ENCODE peak calls at places on chromosomes 5 and 9, in five cellular contexts. One of them, this sample, is unnamed. For H3K27me3 and H3K36me3, the result is how much of the 10 kb centered on the place peaks cover.

GRCh38 chr5:143850050-143850713 is 38.2 kb downstream of the HMHB1 start:
- DNase-seq in uterus: no peak
- DNase-seq in heart left ventricle: no peak
- DNase-seq in adrenal gland: no peak
- DNase-seq in breast epithelium: no peak
- DNase-seq in this sample: no peak

GRCh38 chr9:6414291-6414690 is 1.3 kb downstream of the UHRF2 start:
- DNase-seq in uterus: no peak
- DNase-seq in heart left ventricle: no peak
- DNase-seq in breast epithelium: no peak
- DNase-seq in adrenal gland: peak
- DNase-seq in this sample: no peak

GRCh38 chr5:154411338-154411737 is 34.5 kb upstream of the SAP30L start:
- DNase-seq in uterus: no peak
- DNase-seq in heart left ventricle: no peak
- DNase-seq in breast epithelium: no peak
- DNase-seq in adrenal gland: no peak
- DNase-seq in this sample: no peak

GRCh38 chr5:156851880-156852279 is 1.8 kb downstream of the PPP1R2B start:
- DNase-seq in heart left ventricle: no peak
- DNase-seq in uterus: no peak
- DNase-seq in adrenal gland: no peak
- DNase-seq in breast epithelium: no peak
- DNase-seq in this sample: no peak

GRCh38 chr5:61329729-61330128 is 2.3 kb upstream of the ZSWIM6 start:
- DNase-seq in uterus: no peak
- DNase-seq in adrenal gland: no peak
- DNase-seq in heart left ventricle: no peak
- DNase-seq in breast epithelium: no peak
- DNase-seq in this sample: no peak

GRCh38 chr5:131532016-131532640 is 102.9 kb downstream of the RAPGEF6 start:
- DNase-seq in heart left ventricle: no peak
- DNase-seq in breast epithelium: no peak
- DNase-seq in uterus: no peak
- DNase-seq in adrenal gland: no peak
- DNase-seq in this sample: no peak

GRCh38 chr9:118459832-118460425 is 755.7 kb downstream of the TLR4 start:
- DNase-seq in uterus: no peak
- DNase-seq in adrenal gland: no peak
- DNase-seq in breast epithelium: no peak
- DNase-seq in heart left ventricle: peak
- DNase-seq in this sample: no peak

GRCh38 chr9:23829580-23830458 is 3.8 kb upstream of the ELAVL2 start:
- DNase-seq in uterus: no peak
- DNase-seq in adrenal gland: no peak
- DNase-seq in breast epithelium: no peak
- DNase-seq in heart left ventricle: no peak
- DNase-seq in this sample: no peak

GRCh38 chr5:174608631-174609097 is 115.7 kb upstream of the MSX2 start:
- DNase-seq in breast epithelium: no peak
- DNase-seq in heart left ventricle: peak
- DNase-seq in adrenal gland: peak
- DNase-seq in uterus: peak
- DNase-seq in this sample: peak

GRCh38 chr9:78130004-78130403 is 98.4 kb upstream of the GNAQ start:
- DNase-seq in breast epithelium: no peak
- DNase-seq in adrenal gland: peak
- DNase-seq in heart left ventricle: no peak
- DNase-seq in uterus: no peak
- DNase-seq in this sample: no peak

GRCh38 chr9:73011956-73012355 is 59.1 kb upstream of the ALDH1A1 start:
- DNase-seq in adrenal gland: no peak
- DNase-seq in breast epithelium: no peak
- DNase-seq in uterus: no peak
- DNase-seq in heart left ventricle: no peak
- DNase-seq in this sample: no peak

GRCh38 chr5:35876922-35877321 is 20.2 kb downstream of the IL7R start:
- DNase-seq in breast epithelium: no peak
- DNase-seq in heart left ventricle: no peak
- DNase-seq in uterus: no peak
- DNase-seq in adrenal gland: no peak
- DNase-seq in this sample: no peak
- H3K27me3 ChIP-seq in breast epithelium: under half
- H3K27me3 ChIP-seq in heart left ventricle: under half
- H3K27me3 ChIP-seq in uterus: under half
- H3K27me3 ChIP-seq in adrenal gland: under half
- H3K27me3 ChIP-seq in this sample: under half

GRCh38 chr5:68215208-68215887 is at the start of gene PIK3R1:
- DNase-seq in breast epithelium: peak
- DNase-seq in adrenal gland: peak
- DNase-seq in uterus: peak
- DNase-seq in heart left ventricle: peak
- DNase-seq in this sample: peak
- TF ChIP-seq POLR2A in breast epithelium: peak
- TF ChIP-seq POLR2A in adrenal gland: peak
- TF ChIP-seq POLR2A in uterus: peak
- TF ChIP-seq POLR2A in heart left ventricle: peak
- TF ChIP-seq POLR2A in this sample: peak

GRCh38 chr9:125239631-125240597 is 1.2 kb downstream of the HSPA5 start:
- DNase-seq in breast epithelium: no peak
- DNase-seq in uterus: no peak
- DNase-seq in adrenal gland: no peak
- DNase-seq in heart left ventricle: no peak
- DNase-seq in this sample: no peak
- H3K36me3 ChIP-seq in breast epithelium: under half
- H3K36me3 ChIP-seq in uterus: under half
- H3K36me3 ChIP-seq in adrenal gland: under half
- H3K36me3 ChIP-seq in heart left ventricle: under half
- H3K36me3 ChIP-seq in this sample: under half

GRCh38 chr5:40680741-40681350 is 1.1 kb downstream of the PTGER4 start:
- DNase-seq in uterus: peak
- DNase-seq in adrenal gland: no peak
- DNase-seq in breast epithelium: no peak
- DNase-seq in heart left ventricle: no peak
- DNase-seq in this sample: peak

GRCh38 chr5:40679998-40680681 is 425 bp downstream of the PTGER4 start:
- DNase-seq in adrenal gland: no peak
- DNase-seq in heart left ventricle: peak
- DNase-seq in uterus: no peak
- DNase-seq in breast epithelium: no peak
- DNase-seq in this sample: peak

GRCh38 chr5:40683351-40683750 is 3.6 kb downstream of the PTGER4 start:
- DNase-seq in adrenal gland: no peak
- DNase-seq in breast epithelium: no peak
- DNase-seq in heart left ventricle: no peak
- DNase-seq in uterus: no peak
- DNase-seq in this sample: no peak

GRCh38 chr5:40681351-40682311 is 1.9 kb downstream of the PTGER4 start:
- DNase-seq in uterus: no peak
- DNase-seq in adrenal gland: peak
- DNase-seq in heart left ventricle: peak
- DNase-seq in breast epithelium: no peak
- DNase-seq in this sample: peak

GRCh38 chr5:40682431-40683017 is 2.8 kb downstream of the PTGER4 start:
- DNase-seq in adrenal gland: no peak
- DNase-seq in breast epithelium: no peak
- DNase-seq in heart left ventricle: peak
- DNase-seq in uterus: no peak
- DNase-seq in this sample: no peak
- H3K27me3 ChIP-seq in adrenal gland: under half
- H3K27me3 ChIP-seq in breast epithelium: under half
- H3K27me3 ChIP-seq in heart left ventricle: under half
- H3K27me3 ChIP-seq in uterus: under half
- H3K27me3 ChIP-seq in this sample: under half

DNA sequence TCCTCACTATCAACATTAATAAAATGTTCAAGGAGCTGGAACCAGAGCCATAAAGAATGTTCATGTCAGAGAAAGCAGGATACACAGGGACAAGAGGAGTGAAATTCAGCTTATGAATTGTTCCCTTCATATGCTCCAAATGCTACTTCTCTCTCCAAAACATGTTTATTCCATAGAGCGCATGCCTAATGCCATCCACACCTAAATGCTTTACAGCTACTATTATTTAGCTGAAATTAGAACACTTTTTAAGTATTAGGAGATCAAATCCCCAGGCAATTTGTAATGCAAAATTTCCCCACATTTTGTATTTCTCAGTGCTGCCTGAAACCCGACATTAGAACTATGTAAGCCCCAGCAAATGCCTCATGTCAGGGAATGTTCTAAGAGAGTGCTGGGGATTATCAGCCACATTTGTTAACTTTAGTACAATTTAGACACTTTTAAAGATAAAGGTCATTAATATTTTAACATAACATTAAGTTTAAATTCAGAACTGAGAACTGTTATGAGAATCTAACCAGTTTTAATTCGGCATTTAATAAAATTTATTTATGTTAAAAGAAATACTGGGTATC is 75.5 kb downstream of the PPP2R2B start:
- DNase-seq in breast epithelium: no peak
- DNase-seq in adrenal gland: no peak
- DNase-seq in uterus: no peak
- DNase-seq in heart left ventricle: no peak
- DNase-seq in this sample: no peak
- TF ChIP-seq POLR2A in breast epithelium: no peak
- TF ChIP-seq POLR2A in adrenal gland: no peak
- TF ChIP-seq POLR2A in uterus: no peak
- TF ChIP-seq POLR2A in heart left ventricle: no peak
- TF ChIP-seq POLR2A in this sample: no peak

GRCh38 chr9:121316378-121316777 is 48.4 kb downstream of the GSN start:
- DNase-seq in breast epithelium: no peak
- DNase-seq in uterus: no peak
- DNase-seq in heart left ventricle: no peak
- DNase-seq in adrenal gland: peak
- DNase-seq in this sample: peak
- H3K36me3 ChIP-seq in breast epithelium: under half
- H3K36me3 ChIP-seq in uterus: under half
- H3K36me3 ChIP-seq in heart left ventricle: half or more
- H3K36me3 ChIP-seq in adrenal gland: under half
- H3K36me3 ChIP-seq in this sample: half or more

GRCh38 chr5:73231245-73231778 is 58.3 kb downstream of the TMEM174 start:
- DNase-seq in breast epithelium: no peak
- DNase-seq in heart left ventricle: no peak
- DNase-seq in adrenal gland: no peak
- DNase-seq in uterus: no peak
- DNase-seq in this sample: no peak
- H3K27me3 ChIP-seq in breast epithelium: half or more
- H3K27me3 ChIP-seq in heart left ventricle: under half
- H3K27me3 ChIP-seq in adrenal gland: under half
- H3K27me3 ChIP-seq in uterus: half or more
- H3K27me3 ChIP-seq in this sample: half or more

DNA sequence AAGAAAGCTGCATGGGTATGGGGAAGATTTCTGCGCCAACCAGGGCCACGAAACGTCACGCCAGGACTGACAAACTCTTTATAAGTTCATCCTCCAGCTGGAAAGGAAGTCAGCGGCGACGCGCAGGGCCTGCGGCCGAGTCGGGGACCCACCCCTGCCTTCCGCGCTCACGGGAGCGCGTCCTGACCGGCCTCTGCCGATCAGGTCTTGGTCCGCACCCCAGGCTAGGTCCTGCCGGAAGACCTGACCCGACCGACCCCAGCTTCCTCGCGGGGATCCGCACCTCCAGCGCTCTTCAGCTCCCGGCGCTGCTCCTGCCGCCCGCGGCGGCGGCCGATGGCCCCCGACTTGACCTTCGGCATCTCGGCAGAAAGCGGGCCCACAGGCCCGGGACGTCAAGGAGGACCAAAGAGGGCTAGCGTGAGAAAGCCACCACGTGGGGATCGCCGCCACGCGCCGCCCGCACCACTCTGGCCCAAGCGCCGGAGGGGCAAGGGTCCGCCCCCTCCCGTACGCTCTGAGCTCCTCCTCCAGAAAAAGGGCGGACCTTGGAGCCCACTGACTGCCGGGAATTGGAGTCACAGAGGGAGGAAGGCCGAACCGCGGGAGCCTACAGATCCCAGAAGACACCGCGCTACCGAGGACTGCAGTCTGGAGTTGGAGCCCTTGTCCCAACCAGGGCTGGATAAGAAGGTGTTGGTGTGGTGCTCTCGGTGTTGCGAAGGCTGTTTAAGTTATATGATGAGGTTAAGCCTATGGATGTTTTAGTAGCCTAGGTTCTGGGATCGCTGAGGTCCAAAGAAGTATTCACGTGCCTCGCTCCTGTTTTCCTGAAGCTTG is at the start of gene DIMT1:
- DNase-seq in breast epithelium: peak
- DNase-seq in uterus: peak
- DNase-seq in heart left ventricle: peak
- DNase-seq in adrenal gland: peak
- DNase-seq in this sample: peak
- TF ChIP-seq POLR2A in breast epithelium: peak
- TF ChIP-seq POLR2A in uterus: peak
- TF ChIP-seq POLR2A in heart left ventricle: peak
- TF ChIP-seq POLR2A in adrenal gland: peak
- TF ChIP-seq POLR2A in this sample: peak

GRCh38 chr9:93558503-93558902 is 17.9 kb upstream of the PHF2 start:
- DNase-seq in adrenal gland: no peak
- DNase-seq in breast epithelium: no peak
- DNase-seq in uterus: no peak
- DNase-seq in heart left ventricle: no peak
- DNase-seq in this sample: no peak

GRCh38 chr9:93557366-93558137 is 18.8 kb upstream of the PHF2 start:
- DNase-seq in breast epithelium: no peak
- DNase-seq in adrenal gland: no peak
- DNase-seq in heart left ventricle: no peak
- DNase-seq in uterus: no peak
- DNase-seq in this sample: no peak

GRCh38 chr9:93560991-93561390 is 15.4 kb upstream of the PHF2 start:
- DNase-seq in adrenal gland: no peak
- DNase-seq in uterus: no peak
- DNase-seq in heart left ventricle: no peak
- DNase-seq in breast epithelium: no peak
- DNase-seq in this sample: no peak

GRCh38 chr9:93552923-93553322 is 23.5 kb upstream of the PHF2 start:
- DNase-seq in uterus: no peak
- DNase-seq in breast epithelium: no peak
- DNase-seq in adrenal gland: no peak
- DNase-seq in heart left ventricle: no peak
- DNase-seq in this sample: no peak

GRCh38 chr9:93555370-93555769 is 21.0 kb upstream of the PHF2 start:
- DNase-seq in heart left ventricle: no peak
- DNase-seq in uterus: no peak
- DNase-seq in adrenal gland: no peak
- DNase-seq in breast epithelium: no peak
- DNase-seq in this sample: no peak
- H3K36me3 ChIP-seq in heart left ventricle: under half
- H3K36me3 ChIP-seq in uterus: under half
- H3K36me3 ChIP-seq in adrenal gland: under half
- H3K36me3 ChIP-seq in breast epithelium: under half
- H3K36me3 ChIP-seq in this sample: half or more